ENCODE peak calls at places on chromosome 16, in six cellular contexts. C, G, I, D, J and Q are unnamed samples.

GRCh38 chr16:35735403-35736251 is 2276.2 kb downstream of the TP53TG3F start:
- DNase-seq in C (no peak), G (no peak), I (no peak), D (no peak), J (no peak), Q (peak; percentile 79)

GRCh38 chr16:89821438-89822187 is 5.2 kb upstream of the FANCA start:
- DNase-seq in C (no peak), G (no peak), I (no peak), D (no peak), J (peak; percentile 23), Q (no peak)

GRCh38 chr16:22189473-22190168 is 16.5 kb upstream of the EEF2K start:
- DNase-seq in C (peak; percentile 55), G (peak; percentile 79), I (peak; percentile 68), D (peak; percentile 73), J (peak; percentile 84), Q (no peak)

GRCh38 chr16:15507299-15507958 is 73.0 kb downstream of the BMERB1 start:
- DNase-seq in C (peak; percentile 38), G (no peak), I (no peak), D (no peak), J (no peak), Q (no peak)

GRCh38 chr16:8877894-8878522 is 4.1 kb upstream of the LITAFD start:
- DNase-seq in C (no peak), G (no peak), I (no peak), D (no peak), J (no peak), Q (no peak)

GRCh38 chr16:79605999-79606398 is 5.5 kb upstream of the MAF start:
- DNase-seq in C (no peak), G (peak; percentile 63), I (no peak), D (peak; percentile 21), J (no peak), Q (no peak)

GRCh38 chr16:424623-425081 is 797 bp upstream of the RAB11FIP3 start:
- DNase-seq in C (no peak), G (peak; percentile 44), I (no peak), D (no peak), J (no peak), Q (no peak)

GRCh38 chr16:86931410-86931941 is 353.1 kb downstream of the FOXL1 start:
- DNase-seq in C (no peak), G (peak; percentile 33), I (no peak), D (no peak), J (no peak), Q (no peak)

GRCh38 chr16:89869911-89870310 is 3.5 kb upstream of the TCF25 start:
- DNase-seq in C (no peak), G (no peak), I (no peak), D (no peak), J (no peak), Q (no peak)

GRCh38 chr16:83713597-83713996 is 94.2 kb upstream of the HSBP1 start:
- DNase-seq in C (no peak), G (no peak), I (no peak), D (peak; percentile 8), J (no peak), Q (no peak)

DNA sequence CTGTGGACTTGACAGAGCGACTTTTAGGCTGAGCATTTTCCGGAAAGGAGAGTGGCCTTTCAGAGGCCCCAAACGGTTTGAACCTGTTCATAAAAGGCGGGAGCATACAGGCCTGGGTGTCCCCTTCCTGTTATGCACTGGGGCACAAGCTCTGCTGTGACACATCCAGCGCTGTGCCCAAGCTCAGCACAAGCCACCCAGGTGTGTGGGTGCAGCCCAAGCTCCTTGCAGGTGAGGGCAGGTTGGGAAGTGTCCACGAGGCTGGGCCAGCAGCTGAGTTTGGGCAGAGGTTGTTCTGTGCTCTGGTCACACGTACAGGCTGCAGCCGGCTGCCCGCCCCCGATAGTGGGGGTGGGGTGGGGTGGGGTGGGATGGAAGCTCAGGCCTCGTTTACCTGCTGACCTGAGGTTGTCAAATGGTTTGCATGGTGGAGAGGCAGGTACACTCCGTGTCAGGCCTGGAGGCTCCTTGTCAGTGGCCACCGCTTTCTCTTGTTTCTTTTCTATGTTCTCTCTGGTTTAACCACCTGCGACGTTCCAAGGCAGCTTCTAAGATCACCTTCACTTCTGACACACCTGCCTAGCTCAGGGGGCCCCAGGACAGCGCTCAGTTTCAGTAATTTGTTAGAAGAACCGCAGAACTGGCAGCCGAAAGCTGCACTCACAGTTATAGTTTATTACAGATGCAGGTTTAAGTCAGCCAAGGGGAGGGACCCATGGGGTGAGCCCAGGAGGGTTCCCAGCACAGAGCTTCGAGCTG is 194.7 kb upstream of the CIBAR2 start:
- DNase-seq in C (no peak), G (no peak), I (no peak), D (peak; percentile 55), J (no peak), Q (no peak)
- H3K27ac ChIP-seq in C (peak overlapping the region; percentile 87), G (peak overlapping the region; percentile 27), I (no peak overlapping the region), D (no peak overlapping the region), J (no peak overlapping the region), Q (no peak overlapping the region)

GRCh38 chr16:81515281-81515680 is 70.7 kb downstream of the CMIP start:
- DNase-seq in C (no peak), G (no peak), I (no peak), D (no peak), J (no peak), Q (no peak)
- H3K4me1 ChIP-seq in C (peaks cover 16% of the 10 kb centered on the region), G (no peaks in the 10 kb centered on the region), I (peaks cover 45% of the 10 kb centered on the region), D (peaks cover 6% of the 10 kb centered on the region), J (no peaks in the 10 kb centered on the region), Q (peaks cover 42% of the 10 kb centered on the region)

DNA sequence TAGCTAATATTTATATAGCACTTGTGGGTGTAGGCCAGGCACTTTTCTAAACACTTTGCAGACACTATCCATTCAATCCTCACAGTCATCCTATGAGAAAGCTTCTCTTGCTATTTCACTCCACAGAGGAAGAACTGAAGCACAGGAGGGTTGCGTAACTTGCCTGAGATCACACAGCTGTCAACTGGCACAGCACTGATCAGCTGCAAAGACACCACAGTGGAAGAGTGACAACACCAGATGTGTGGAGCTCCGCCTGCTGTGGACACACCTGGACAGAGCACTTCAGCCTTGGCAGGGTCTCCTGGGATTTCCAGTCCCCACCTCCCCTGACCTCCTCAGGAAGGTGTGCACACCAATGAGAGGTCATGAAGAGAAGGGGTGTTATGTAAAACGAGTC is 13.3 kb upstream of the CNEP1R1 start:
- DNase-seq in C (no peak), G (no peak), I (no peak), D (no peak), J (no peak), Q (no peak)
- H3K27ac ChIP-seq in C (no peak overlapping the region), G (no peak overlapping the region), I (no peak overlapping the region), D (no peak overlapping the region), J (no peak overlapping the region), Q (no peak overlapping the region)

GRCh38 chr16:56941092-56941491 is 9.2 kb downstream of the HERPUD1 start:
- DNase-seq in C (no peak), G (no peak), I (no peak), D (no peak), J (no peak), Q (no peak)
- H3K4me1 ChIP-seq in C (no peaks in the 10 kb centered on the region), G (no peaks in the 10 kb centered on the region), I (peaks cover 69% of the 10 kb centered on the region), D (peaks cover 62% of the 10 kb centered on the region), J (peaks cover 32% of the 10 kb centered on the region), Q (peaks cover 13% of the 10 kb centered on the region)

GRCh38 chr16:69057400-69058378 is 47.8 kb upstream of the HAS3 start:
- DNase-seq in C (peak; percentile 35), G (peak; percentile 62), I (no peak), D (peak; percentile 27), J (no peak), Q (no peak)
- H3K27ac ChIP-seq in C (peak overlapping the region; percentile 73), G (peak overlapping the region; percentile 72), I (no peak overlapping the region), D (no peak overlapping the region), J (no peak overlapping the region), Q (no peak overlapping the region)

DNA sequence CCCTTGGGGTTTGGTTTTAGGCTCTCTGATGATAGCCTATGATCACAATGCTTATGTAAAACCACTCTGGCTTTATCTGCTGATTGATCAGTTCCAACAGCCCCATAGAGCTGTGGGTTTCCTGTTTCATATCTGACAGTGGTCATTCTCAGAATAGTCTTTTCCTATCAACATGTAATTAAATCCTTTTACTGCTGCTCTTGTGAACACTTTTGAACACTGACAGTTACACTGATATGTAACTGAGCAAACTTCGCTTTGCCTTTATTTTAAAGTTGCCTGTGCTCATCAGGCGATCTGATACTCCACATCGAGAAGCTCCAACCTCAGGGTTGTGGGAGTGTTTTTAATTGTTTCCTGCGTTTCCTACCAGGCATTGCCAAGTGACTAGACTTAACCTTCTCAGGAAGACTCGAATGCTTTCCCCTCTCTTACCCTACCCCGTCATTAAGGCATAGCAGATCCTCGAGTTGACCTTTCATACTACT is 17.3 kb upstream of the CLEC18B start:
- DNase-seq in C (no peak), G (no peak), I (no peak), D (no peak), J (no peak), Q (no peak)
- H3K4me1 ChIP-seq in C (no peaks in the 10 kb centered on the region), G (no peaks in the 10 kb centered on the region), I (peaks cover 5% of the 10 kb centered on the region), D (no peaks in the 10 kb centered on the region), J (peaks cover 9% of the 10 kb centered on the region), Q (no peaks in the 10 kb centered on the region)

GRCh38 chr16:67579686-67580085 is 17.4 kb downstream of the CTCF start:
- DNase-seq in C (no peak), G (no peak), I (no peak), D (peak; percentile 31), J (no peak), Q (no peak)
- H3K27ac ChIP-seq in C (no peak overlapping the region), G (no peak overlapping the region), I (no peak overlapping the region), D (peak overlapping the region; percentile 31), J (no peak overlapping the region), Q (no peak overlapping the region)

DNA sequence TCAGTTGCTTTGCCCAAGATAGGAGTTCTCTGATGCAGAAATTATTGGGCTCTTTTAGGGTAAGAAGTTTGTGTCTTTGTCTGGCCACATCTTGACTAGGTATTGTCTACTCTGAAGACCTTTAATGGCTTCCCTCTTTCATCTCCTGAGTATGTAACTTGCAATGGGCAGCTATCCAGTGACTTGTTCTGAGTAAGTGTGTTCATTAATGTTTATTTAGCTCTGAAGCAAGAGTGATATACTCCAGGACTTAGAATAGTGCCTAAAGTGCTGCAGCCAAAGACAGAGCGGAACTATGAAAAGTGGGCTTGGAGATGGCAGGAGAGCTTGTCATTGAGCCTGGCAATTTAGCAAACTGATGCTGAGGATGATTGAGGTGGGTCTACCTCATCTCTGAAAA is 8.8 kb upstream of the TANGO6 start:
- DNase-seq in C (no peak), G (no peak), I (no peak), D (no peak), J (no peak), Q (no peak)
- H3K4me1 ChIP-seq in C (no peaks in the 10 kb centered on the region), G (no peaks in the 10 kb centered on the region), I (no peaks in the 10 kb centered on the region), D (no peaks in the 10 kb centered on the region), J (no peaks in the 10 kb centered on the region), Q (no peaks in the 10 kb centered on the region)